ENCODE peak calls at places on chromosomes 1 and 21, in four cellular contexts. F is heart left ventricle, E is left ventricle myocardium inferior, T is dorsolateral prefrontal cortex. Q is an unnamed sample.

GRCh38 chr1:110356379-110356778 is 17.2 kb downstream of the RBM15 start:
- DNase-seq in F (no peak), E (no peak), T (no peak), Q (no peak)

GRCh38 chr1:248691567-248692155 is 10.9 kb downstream of the OR14I1 start:
- DNase-seq in F (no peak), E (no peak), T (no peak), Q (no peak)

GRCh38 chr1:9294440-9294773 is 1.7 kb downstream of the SPSB1 start:
- DNase-seq in F (peak), E (no peak), T (no peak), Q (peak)

GRCh38 chr21:43719748-43720538 is 1.0 kb downstream of the PDXK start:
- DNase-seq in F (peak), E (no peak), T (no peak), Q (no peak)

GRCh38 chr1:213572939-213573647 is 414.7 kb upstream of the PROX1 start:
- DNase-seq in F (no peak), E (no peak), T (no peak), Q (no peak)

GRCh38 chr1:26705788-26706237 is 10.0 kb downstream of the ARID1A start:
- DNase-seq in F (no peak), E (no peak), T (no peak), Q (peak)

GRCh38 chr1:178501705-178502329 is 5.1 kb upstream of the CLEC20A start:
- DNase-seq in F (peak), E (peak), T (peak), Q (peak)

GRCh38 chr1:200982071-200982945 is 41.2 kb downstream of the KIF21B start:
- DNase-seq in F (no peak), E (no peak), T (no peak), Q (peak)

GRCh38 chr21:33975548-33976081 is 60.0 kb upstream of the ATP5PO start:
- DNase-seq in F (no peak), E (no peak), T (no peak), Q (no peak)

GRCh38 chr21:38120984-38121855 is 135.6 kb upstream of the KCNJ15 start:
- DNase-seq in F (no peak), E (no peak), T (no peak), Q (no peak)

GRCh38 chr1:156648496-156648895 is 6.6 kb downstream of the BCAN start:
- DNase-seq in F (no peak), E (no peak), T (no peak), Q (no peak)

DNA sequence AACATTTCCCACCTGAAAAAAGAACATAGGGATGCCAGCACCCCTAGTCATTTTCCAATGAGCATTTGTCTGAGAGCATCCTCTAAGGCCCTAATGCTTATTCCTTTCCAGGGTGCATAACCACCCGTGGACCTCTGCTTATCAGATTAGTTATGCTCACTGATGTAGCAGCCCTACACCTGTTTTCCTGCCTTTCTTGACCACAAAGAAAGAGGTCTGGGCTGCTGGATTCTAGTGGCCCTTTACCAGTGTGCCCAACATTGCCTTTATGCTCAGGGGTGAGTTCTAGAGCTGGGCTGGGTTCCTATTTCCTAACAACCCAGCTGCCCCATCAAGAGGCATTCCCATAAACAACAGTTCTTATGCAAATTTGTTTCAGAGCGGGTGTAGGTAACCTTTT is 20.3 kb upstream of the PM20D1 start:
- DNase-seq in F (no peak), E (no peak), T (no peak), Q (no peak)
- TF ChIP-seq CTCF in F (no peak), E (no peak), T (no peak), Q (no peak)

GRCh38 chr1:192630521-192631287 is 5.2 kb upstream of the RGS13 start:
- DNase-seq in F (no peak), E (no peak), T (no peak), Q (no peak)

GRCh38 chr1:192632641-192633532 is 3.1 kb upstream of the RGS13 start:
- DNase-seq in F (no peak), E (no peak), T (no peak), Q (no peak)

GRCh38 chr1:192633533-192634258 is 2.3 kb upstream of the RGS13 start:
- DNase-seq in F (no peak), E (no peak), T (no peak), Q (no peak)

GRCh38 chr1:192632188-192632587 is 3.8 kb upstream of the RGS13 start:
- DNase-seq in F (no peak), E (no peak), T (no peak), Q (no peak)

GRCh38 chr1:192631749-192632148 is 4.2 kb upstream of the RGS13 start:
- DNase-seq in F (no peak), E (no peak), T (no peak), Q (no peak)
- H3K4me3 ChIP-seq in F (no peak), E (no peak), T (no peak), Q (no peak)

DNA sequence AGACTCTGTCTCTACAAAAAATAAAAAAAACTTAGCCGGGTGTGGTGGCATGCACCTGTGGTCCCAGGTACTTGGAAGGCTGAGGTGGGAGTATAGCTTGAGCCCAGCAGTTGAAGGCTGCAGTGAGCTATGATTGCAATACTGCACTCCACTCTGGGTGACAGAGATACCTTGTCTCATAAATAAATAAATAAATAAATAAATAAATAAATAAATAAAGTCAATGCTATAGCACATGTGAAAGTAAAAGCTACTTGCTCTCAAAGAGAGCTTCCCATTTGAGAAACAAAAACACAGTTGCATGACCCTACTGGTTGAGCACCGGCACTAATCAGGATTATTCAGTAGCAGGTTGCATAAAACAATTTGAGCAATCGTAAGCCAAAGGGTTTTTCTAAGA is 29.4 kb upstream of the DNAH14 start:
- DNase-seq in F (no peak), E (no peak), T (no peak), Q (no peak)
- TF ChIP-seq CTCF in F (no peak), E (no peak), T (no peak), Q (no peak)

DNA sequence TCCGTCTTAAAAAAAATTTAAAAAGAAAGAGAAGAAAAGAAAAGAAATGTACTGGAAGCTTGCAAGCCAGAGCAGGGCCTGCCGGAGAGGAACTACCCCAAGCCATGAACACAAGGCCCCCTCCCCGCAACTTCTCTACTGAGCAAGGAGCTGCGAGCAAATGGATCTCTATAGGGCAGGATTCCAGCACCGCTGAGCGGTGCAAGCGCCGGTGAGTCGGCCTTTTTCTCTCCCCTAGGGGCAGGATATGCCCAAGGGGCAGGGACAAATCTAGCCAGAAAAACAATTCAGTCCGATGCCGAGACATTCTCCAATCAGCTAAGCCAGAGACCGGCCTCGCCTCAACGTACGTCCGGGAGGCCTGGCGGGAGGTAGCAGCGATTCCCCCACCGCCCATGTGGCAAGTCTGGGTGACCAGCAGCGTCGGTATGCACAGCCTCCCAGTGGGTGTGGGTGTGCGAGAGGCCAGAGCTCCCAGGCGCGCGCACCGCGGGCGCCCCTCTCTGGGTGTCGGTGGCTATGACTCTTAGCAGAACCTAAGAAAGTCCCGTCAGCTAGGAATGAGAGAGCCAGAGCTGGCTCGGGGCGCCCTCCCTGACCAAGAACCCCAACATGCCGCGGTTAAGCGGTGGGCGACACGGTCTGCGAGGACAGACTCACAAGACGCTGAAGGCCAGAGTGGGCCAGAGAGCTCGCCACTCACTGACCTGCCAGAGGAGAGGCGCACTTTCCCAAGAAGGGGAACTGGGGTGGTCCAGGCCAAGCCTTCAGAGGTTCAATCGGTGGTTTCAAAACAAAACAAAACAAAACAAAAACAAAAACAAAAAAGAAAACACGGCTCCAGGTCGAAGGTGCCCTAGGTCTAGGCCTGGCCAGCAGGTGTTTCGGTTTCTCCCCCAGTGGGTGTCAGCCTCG is 1.9 kb downstream of the CSMD2 start:
- DNase-seq in F (peak), E (peak), T (peak), Q (peak)
- H3K4me3 ChIP-seq in F (peak), E (peak), T (peak), Q (peak)

GRCh38 chr1:28370220-28371010 is 875 bp downstream of the PHACTR4 start:
- DNase-seq in F (no peak), E (no peak), T (no peak), Q (peak)
- TF ChIP-seq CTCF in F (no peak), E (peak), T (no peak), Q (no peak)

GRCh38 chr1:218671573-218671972 is 326.4 kb downstream of the TGFB2 start:
- DNase-seq in F (no peak), E (no peak), T (no peak), Q (no peak)

GRCh38 chr1:218669431-218669830 is 324.3 kb downstream of the TGFB2 start:
- DNase-seq in F (no peak), E (no peak), T (no peak), Q (no peak)

GRCh38 chr1:218673170-218673569 is 328.0 kb downstream of the TGFB2 start:
- DNase-seq in F (no peak), E (no peak), T (no peak), Q (no peak)

GRCh38 chr1:218668151-218668550 is 323.0 kb downstream of the TGFB2 start:
- DNase-seq in F (no peak), E (no peak), T (no peak), Q (peak)

DNA sequence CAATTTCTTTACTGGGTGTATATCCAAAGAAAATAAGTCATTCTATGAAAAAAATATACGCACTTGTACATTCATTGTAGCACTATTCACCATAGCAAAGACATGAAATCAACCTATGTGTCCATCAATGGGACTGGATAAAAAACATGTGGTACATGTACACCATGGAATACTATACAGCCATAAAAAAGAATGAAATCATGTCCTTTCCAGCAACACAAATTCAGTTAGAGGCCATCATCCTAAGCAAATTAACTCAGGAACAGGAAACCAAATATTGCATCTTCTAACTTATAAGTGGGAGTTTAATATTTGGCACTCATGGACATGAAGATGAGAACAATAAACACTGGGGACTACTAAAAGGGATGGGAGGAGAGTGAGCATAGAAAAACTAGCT is 325.7 kb downstream of the TGFB2 start:
- DNase-seq in F (no peak), E (no peak), T (no peak), Q (no peak)
- H3K4me3 ChIP-seq in F (no peak), E (no peak), T (no peak), Q (no peak)

DNA sequence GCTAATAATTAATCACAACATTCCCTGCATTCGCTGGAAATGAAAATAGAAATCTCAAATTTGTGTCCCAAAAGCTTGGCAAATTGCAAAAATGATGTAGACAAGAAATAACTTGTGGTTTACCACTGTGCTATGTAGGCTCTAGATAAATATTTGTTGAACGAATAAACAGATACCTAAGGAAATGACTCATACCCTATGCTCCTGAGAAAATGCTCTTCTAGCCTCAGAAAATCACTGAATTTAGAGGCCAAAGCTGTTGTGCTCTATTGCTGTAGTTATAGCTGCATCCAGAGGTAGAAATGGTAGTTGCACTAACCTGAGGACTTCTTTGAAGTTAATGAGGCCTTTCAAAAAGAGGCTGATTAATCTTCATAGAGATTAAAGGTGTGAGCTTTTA is 142.0 kb upstream of the ZNHIT6 start:
- DNase-seq in F (no peak), E (no peak), T (no peak), Q (peak)
- TF ChIP-seq CTCF in F (no peak), E (no peak), T (no peak), Q (peak)